ENCODE peak calls at places on chromosomes 3 and 15, in six cellular contexts. K is activated CD4-positive, alpha-beta T cell treated with anti-CD3 and anti-CD28 coated beads for 36 hours; R is left ventricle myocardium superior; S is stimulated activated CD4-positive, alpha-beta T cell treated with anti-CD3 and anti-CD28 coated beads, Interleukin-15, amount 100 ng/mL, for 1 hour; C is NCI-H1436; O is type B pancreatic cell. X is an unnamed sample.

GRCh38 chr15:74829500-74829899 is 3.1 kb downstream of the CPLX3 start:
- DNase-seq in K (no peak), R (no peak), S (no peak), C (no peak), O (no peak), X (no peak)

GRCh38 chr3:67291287-67292252 is 293.5 kb downstream of the KBTBD8 start:
- DNase-seq in K (peak), R (no peak), S (no peak), C (no peak), O (no peak), X (no peak)

GRCh38 chr3:197031315-197032285 is 2.0 kb upstream of the MELTF start:
- DNase-seq in K (peak), R (peak), S (no peak), C (no peak), O (no peak), X (no peak)

GRCh38 chr3:156648086-156648485 is 26.3 kb upstream of the TIPARP start:
- DNase-seq in K (no peak), R (no peak), S (no peak), C (no peak), O (no peak), X (no peak)

GRCh38 chr3:64668582-64669510 is 19.0 kb downstream of the ADAMTS9 start:
- DNase-seq in K (no peak), R (no peak), S (no peak), C (no peak), O (no peak), X (no peak)

GRCh38 chr3:103712320-103713008 is 1277.6 kb downstream of the ZPLD1 start:
- DNase-seq in K (no peak), R (no peak), S (no peak), C (no peak), O (no peak), X (no peak)

GRCh38 chr3:170372190-170372879 is 14.8 kb downstream of the SKIL start:
- DNase-seq in K (no peak), R (no peak), S (no peak), C (no peak), O (no peak), X (no peak)

GRCh38 chr3:154794383-154794782 is 285.7 kb upstream of the MME start:
- DNase-seq in K (no peak), R (no peak), S (no peak), C (no peak), O (no peak), X (no peak)

GRCh38 chr3:187296915-187297314 is 5.4 kb upstream of the MASP1 start:
- DNase-seq in K (no peak), R (no peak), S (no peak), C (no peak), O (no peak), X (no peak)

GRCh38 chr3:107235193-107235922 is 141.9 kb upstream of the CCDC54 start:
- DNase-seq in K (no peak), R (no peak), S (no peak), C (no peak), O (no peak), X (peak)